ENCODE peak calls at places on chromosome 6, in five cellular contexts. One of them, this sample, is unnamed.

GRCh38 chr6:163865380-163865779 is 450.9 kb downstream of the QKI start:
- DNase-seq in IMR-90: no peak
- DNase-seq in PC-3: no peak
- DNase-seq in HCT116: no peak
- DNase-seq in astrocyte: no peak
- DNase-seq in this sample: no peak

GRCh38 chr6:75657327-75657726 is 55.6 kb downstream of the SENP6 start:
- DNase-seq in IMR-90: no peak
- DNase-seq in PC-3: no peak
- DNase-seq in HCT116: no peak
- DNase-seq in astrocyte: no peak
- DNase-seq in this sample: no peak

GRCh38 chr6:33193619-33194018 is 1.4 kb upstream of the COL11A2 start:
- DNase-seq in IMR-90: no peak
- DNase-seq in PC-3: no peak
- DNase-seq in HCT116: no peak
- DNase-seq in astrocyte: no peak
- DNase-seq in this sample: no peak

GRCh38 chr6:54059683-54060082 is 51.6 kb upstream of the MLIP start:
- DNase-seq in IMR-90: no peak
- DNase-seq in PC-3: no peak
- DNase-seq in HCT116: no peak
- DNase-seq in astrocyte: no peak
- DNase-seq in this sample: peak

GRCh38 chr6:44388135-44388487 is 605 bp downstream of the CDC5L start:
- DNase-seq in IMR-90: no peak
- DNase-seq in PC-3: no peak
- DNase-seq in HCT116: no peak
- DNase-seq in astrocyte: no peak
- DNase-seq in this sample: no peak

GRCh38 chr6:4637691-4638433 is 138.3 kb upstream of the CDYL start:
- DNase-seq in IMR-90: peak
- DNase-seq in PC-3: peak
- DNase-seq in HCT116: peak
- DNase-seq in astrocyte: peak
- DNase-seq in this sample: peak

GRCh38 chr6:54695815-54696214 is 150.8 kb upstream of the FAM83B start:
- DNase-seq in IMR-90: no peak
- DNase-seq in PC-3: no peak
- DNase-seq in HCT116: no peak
- DNase-seq in astrocyte: no peak
- DNase-seq in this sample: no peak

GRCh38 chr6:136757150-136757549 is 35.1 kb downstream of the MAP3K5 start:
- DNase-seq in IMR-90: peak
- DNase-seq in PC-3: no peak
- DNase-seq in HCT116: no peak
- DNase-seq in astrocyte: no peak
- DNase-seq in this sample: peak

GRCh38 chr6:155190667-155191066 is 73.1 kb upstream of the CLDN20 start:
- DNase-seq in IMR-90: no peak
- DNase-seq in PC-3: no peak
- DNase-seq in HCT116: no peak
- DNase-seq in astrocyte: no peak
- DNase-seq in this sample: no peak

GRCh38 chr6:114042267-114043075 is 71.5 kb upstream of the HDAC2 start:
- DNase-seq in IMR-90: no peak
- DNase-seq in PC-3: no peak
- DNase-seq in HCT116: no peak
- DNase-seq in astrocyte: peak
- DNase-seq in this sample: no peak

GRCh38 chr6:163415620-163416379 is 1.3 kb downstream of the QKI start:
- DNase-seq in IMR-90: peak
- DNase-seq in PC-3: peak
- DNase-seq in HCT116: no peak
- DNase-seq in astrocyte: peak
- DNase-seq in this sample: peak

GRCh38 chr6:3227363-3228045 is at the start of gene TUBB2B:
- DNase-seq in IMR-90: peak
- DNase-seq in PC-3: no peak
- DNase-seq in HCT116: no peak
- DNase-seq in astrocyte: peak
- DNase-seq in this sample: peak

GRCh38 chr6:20740727-20741126 is 206.5 kb downstream of the CDKAL1 start:
- DNase-seq in IMR-90: peak
- DNase-seq in PC-3: no peak
- DNase-seq in HCT116: no peak
- DNase-seq in astrocyte: no peak
- DNase-seq in this sample: no peak

GRCh38 chr6:136324981-136325380 is 35.3 kb upstream of the BCLAF1 start:
- DNase-seq in IMR-90: no peak
- DNase-seq in PC-3: no peak
- DNase-seq in HCT116: no peak
- DNase-seq in astrocyte: no peak
- DNase-seq in this sample: no peak

GRCh38 chr6:129194441-129195021 is 311.6 kb downstream of the LAMA2 start:
- DNase-seq in IMR-90: no peak
- DNase-seq in PC-3: no peak
- DNase-seq in HCT116: no peak
- DNase-seq in astrocyte: no peak
- DNase-seq in this sample: no peak

GRCh38 chr6:30886897-30887255 is 2.6 kb downstream of the DDR1 start:
- DNase-seq in IMR-90: no peak
- DNase-seq in PC-3: no peak
- DNase-seq in HCT116: no peak
- DNase-seq in astrocyte: no peak
- DNase-seq in this sample: peak

GRCh38 chr6:134240664-134241431 is 77.1 kb downstream of the SGK1 start:
- DNase-seq in IMR-90: no peak
- DNase-seq in PC-3: no peak
- DNase-seq in HCT116: no peak
- DNase-seq in astrocyte: no peak
- DNase-seq in this sample: no peak

GRCh38 chr6:121482751-121483150 is 47.3 kb downstream of the GJA1 start:
- DNase-seq in IMR-90: no peak
- DNase-seq in PC-3: no peak
- DNase-seq in HCT116: no peak
- DNase-seq in astrocyte: no peak
- DNase-seq in this sample: no peak

GRCh38 chr6:149268768-149269167 is 48.7 kb upstream of the TAB2 start:
- DNase-seq in IMR-90: peak
- DNase-seq in PC-3: peak
- DNase-seq in HCT116: no peak
- DNase-seq in astrocyte: peak
- DNase-seq in this sample: no peak

GRCh38 chr6:41427642-41428401 is 92.4 kb downstream of the NCR2 start:
- DNase-seq in IMR-90: no peak
- DNase-seq in PC-3: peak
- DNase-seq in HCT116: no peak
- DNase-seq in astrocyte: no peak
- DNase-seq in this sample: peak

GRCh38 chr6:8679823-8680222 is 244.5 kb upstream of the SLC35B3 start:
- DNase-seq in IMR-90: no peak
- DNase-seq in PC-3: no peak
- DNase-seq in HCT116: no peak
- DNase-seq in astrocyte: no peak
- DNase-seq in this sample: no peak
- H2AFZ ChIP-seq in IMR-90: no peak
- H2AFZ ChIP-seq in PC-3: no peak
- H2AFZ ChIP-seq in HCT116: no peak
- H2AFZ ChIP-seq in astrocyte: no peak
- H2AFZ ChIP-seq in this sample: no peak

GRCh38 chr6:169110934-169111602 is 142.6 kb downstream of the THBS2 start:
- DNase-seq in IMR-90: no peak
- DNase-seq in PC-3: no peak
- DNase-seq in HCT116: no peak
- DNase-seq in astrocyte: no peak
- DNase-seq in this sample: no peak
- H3K4me2 ChIP-seq in IMR-90: no peak
- H3K4me2 ChIP-seq in PC-3: no peak
- H3K4me2 ChIP-seq in HCT116: no peak
- H3K4me2 ChIP-seq in astrocyte: no peak
- H3K4me2 ChIP-seq in this sample: no peak

DNA sequence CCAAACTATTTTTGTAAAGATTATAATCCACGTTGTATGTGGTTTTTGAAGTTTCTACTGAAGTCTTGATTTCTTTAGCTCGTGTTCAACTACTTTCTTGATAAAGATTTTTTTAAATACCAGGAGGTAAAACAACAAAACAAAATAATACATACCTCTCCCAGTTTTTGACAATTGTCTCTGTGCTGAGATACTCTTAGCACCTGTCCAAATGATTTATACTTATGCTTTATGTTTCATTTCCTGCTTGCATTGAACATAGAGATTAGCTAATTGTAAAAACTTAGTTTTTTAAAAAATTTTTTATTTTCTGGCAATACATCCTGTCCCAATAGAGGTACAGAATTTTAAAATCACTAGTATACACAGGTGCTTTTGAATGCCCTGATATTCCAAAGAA is 506.9 kb upstream of the ADGRB3 start:
- DNase-seq in IMR-90: no peak
- DNase-seq in PC-3: no peak
- DNase-seq in HCT116: no peak
- DNase-seq in astrocyte: no peak
- DNase-seq in this sample: no peak
- H2AFZ ChIP-seq in IMR-90: no peak
- H2AFZ ChIP-seq in PC-3: no peak
- H2AFZ ChIP-seq in HCT116: no peak
- H2AFZ ChIP-seq in astrocyte: no peak
- H2AFZ ChIP-seq in this sample: no peak

DNA sequence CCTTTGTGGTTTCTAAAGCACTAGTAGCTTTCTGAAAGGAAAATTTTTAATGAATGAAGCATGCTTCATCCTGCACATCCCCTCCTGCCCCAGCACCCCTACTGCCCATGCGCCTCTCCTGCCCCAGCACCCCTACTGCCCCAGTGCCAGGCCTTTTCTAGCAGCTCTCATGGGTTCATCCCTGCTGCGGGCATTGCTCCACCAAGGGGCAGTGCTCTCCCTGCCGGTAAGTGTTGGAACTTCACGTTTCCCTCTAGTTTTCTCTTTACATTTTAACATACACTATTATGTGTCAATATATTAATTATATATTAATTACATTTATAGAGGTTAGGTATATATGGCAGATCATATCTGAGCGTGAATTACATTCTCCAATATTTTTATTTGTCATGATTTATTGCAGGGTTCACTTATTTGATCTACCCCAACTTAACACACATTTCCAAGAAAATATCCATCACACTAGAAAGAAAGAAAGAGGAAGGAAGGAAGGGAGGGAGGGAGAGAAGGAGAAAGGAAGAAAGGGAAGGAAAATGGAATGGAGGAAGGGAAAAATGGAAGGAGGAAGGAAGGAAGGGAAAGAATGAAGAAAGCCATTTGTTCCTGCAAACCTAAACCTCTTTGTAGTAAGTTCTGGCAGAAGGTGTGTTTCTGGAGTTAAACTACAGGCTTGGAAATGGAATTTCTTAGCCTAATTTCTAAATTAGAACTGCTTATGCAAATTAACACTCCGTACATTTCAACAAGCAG is 46.8 kb downstream of the CEP43 start:
- DNase-seq in IMR-90: no peak
- DNase-seq in PC-3: peak
- DNase-seq in HCT116: no peak
- DNase-seq in astrocyte: no peak
- DNase-seq in this sample: no peak
- H3K4me2 ChIP-seq in IMR-90: no peak
- H3K4me2 ChIP-seq in PC-3: no peak
- H3K4me2 ChIP-seq in HCT116: no peak
- H3K4me2 ChIP-seq in astrocyte: no peak
- H3K4me2 ChIP-seq in this sample: no peak

DNA sequence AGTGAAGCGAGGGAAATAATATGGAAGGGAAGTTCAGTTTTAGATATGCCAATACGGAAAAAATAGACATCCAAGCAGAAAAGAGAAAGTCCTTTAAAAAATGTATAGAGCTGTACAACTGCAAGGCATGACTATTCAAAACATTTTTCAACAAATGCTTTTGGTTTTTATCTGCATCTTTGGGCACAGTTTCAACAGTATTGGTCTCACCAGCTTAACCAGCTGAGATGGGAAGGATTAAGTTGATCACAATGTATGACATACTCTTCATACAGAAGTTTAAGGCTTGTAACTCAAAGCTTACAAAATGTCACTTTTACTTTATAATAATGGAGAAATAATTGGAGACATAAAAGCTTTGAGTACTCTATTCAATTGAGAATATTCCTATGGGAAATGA is 16.3 kb upstream of the UTRN start:
- DNase-seq in IMR-90: no peak
- DNase-seq in PC-3: no peak
- DNase-seq in HCT116: no peak
- DNase-seq in astrocyte: no peak
- DNase-seq in this sample: no peak
- H2AFZ ChIP-seq in IMR-90: no peak
- H2AFZ ChIP-seq in PC-3: no peak
- H2AFZ ChIP-seq in HCT116: no peak
- H2AFZ ChIP-seq in astrocyte: no peak
- H2AFZ ChIP-seq in this sample: no peak

DNA sequence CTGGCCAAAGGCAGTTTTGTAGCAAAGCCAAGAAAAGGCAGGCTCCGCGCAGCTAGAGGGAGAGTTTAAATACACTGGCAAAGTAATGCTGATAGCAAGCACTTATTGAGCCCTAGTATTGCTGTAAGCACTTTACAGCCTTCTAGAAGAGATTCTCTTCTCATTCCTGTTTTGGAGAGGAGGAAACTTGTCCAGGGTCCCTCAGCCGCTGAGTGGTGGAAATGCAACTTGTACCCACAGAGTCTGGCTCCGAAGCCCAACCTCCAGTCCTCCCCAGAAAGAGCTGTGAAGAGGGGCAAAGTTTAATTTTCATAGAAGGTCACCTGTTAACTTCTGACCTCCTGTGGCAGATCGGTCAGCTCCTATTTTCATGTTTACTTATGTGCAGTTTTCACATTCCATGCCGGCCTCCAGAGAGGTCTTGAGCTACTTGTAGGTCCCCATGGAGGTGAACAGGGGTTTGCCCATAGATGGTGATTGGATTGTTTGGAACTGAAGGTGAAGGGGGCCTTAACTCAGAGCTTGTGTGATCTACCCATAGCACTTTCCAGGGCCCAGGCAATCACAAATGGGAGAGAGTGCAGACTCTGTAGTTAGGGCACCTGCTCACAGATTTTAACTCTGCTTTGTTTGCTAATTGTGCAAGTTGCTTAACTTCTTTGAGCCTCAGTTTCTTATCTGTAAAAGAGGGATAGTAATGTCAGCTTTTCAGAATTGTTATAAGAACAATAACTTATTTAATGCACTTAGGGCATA is 70.7 kb downstream of the LYRM2 start:
- DNase-seq in IMR-90: no peak
- DNase-seq in PC-3: no peak
- DNase-seq in HCT116: no peak
- DNase-seq in astrocyte: no peak
- DNase-seq in this sample: no peak
- H3K4me2 ChIP-seq in IMR-90: no peak
- H3K4me2 ChIP-seq in PC-3: no peak
- H3K4me2 ChIP-seq in HCT116: no peak
- H3K4me2 ChIP-seq in astrocyte: no peak
- H3K4me2 ChIP-seq in this sample: no peak

This sample was measured in osteoblast.